ENCODE peak calls at places on chromosomes 4 and X, in nine cellular contexts. O, Q, F, B, N, J, L, W and P are unnamed samples.

GRCh38 chrX:67614414-67614813 is 70.6 kb downstream of the AR start:
- DNase-seq in O (no peak), Q (no peak), F (no peak), B (no peak), N (no peak), J (no peak), L (no peak), W (no peak), P (no peak)

GRCh38 chr4:107734120-107734519 is 14.1 kb upstream of the PAPSS1 start:
- DNase-seq in O (no peak), Q (no peak), F (no peak), B (no peak), N (no peak), J (no peak), L (no peak), W (peak), P (no peak)

GRCh38 chr4:110865611-110866254 is 242.9 kb upstream of the PITX2 start:
- DNase-seq in O (no peak), Q (no peak), F (no peak), B (no peak), N (no peak), J (no peak), L (no peak), W (no peak), P (no peak)

GRCh38 chr4:66855956-66856355 is 689.3 kb downstream of the CENPC start:
- DNase-seq in O (no peak), Q (no peak), F (no peak), B (no peak), N (no peak), J (no peak), L (no peak), W (no peak), P (no peak)

GRCh38 chr4:107818301-107818910 is 6.3 kb upstream of the SGMS2 start:
- DNase-seq in O (no peak), Q (no peak), F (no peak), B (no peak), N (no peak), J (no peak), L (no peak), W (no peak), P (no peak)

GRCh38 chr4:79823148-79823763 is 249.8 kb downstream of the ANTXR2 start:
- DNase-seq in O (no peak), Q (no peak), F (no peak), B (no peak), N (no peak), J (no peak), L (peak), W (no peak), P (no peak)

GRCh38 chrX:135435139-135435922 is 13.6 kb downstream of the SMIM10L2A start:
- DNase-seq in O (no peak), Q (no peak), F (peak), B (no peak), N (no peak), J (no peak), L (no peak), W (no peak), P (no peak)

GRCh38 chrX:130125090-130125489 is 14.8 kb upstream of the ELF4 start:
- DNase-seq in O (no peak), Q (no peak), F (no peak), B (peak), N (no peak), J (no peak), L (no peak), W (no peak), P (no peak)

GRCh38 chr4:88963817-88964216 is 93.2 kb downstream of the FAM13A start:
- DNase-seq in O (no peak), Q (no peak), F (no peak), B (no peak), N (no peak), J (peak), L (no peak), W (no peak), P (no peak)

GRCh38 chr4:137545461-137545861 is 13.2 kb upstream of the PCDH18 start:
- DNase-seq in O (no peak), Q (no peak), F (no peak), B (no peak), N (no peak), J (no peak), L (no peak), W (no peak), P (no peak)

GRCh38 chr4:73103799-73104503 is 34.4 kb upstream of the COX18 start:
- DNase-seq in O (no peak), Q (no peak), F (no peak), B (no peak), N (no peak), J (no peak), L (no peak), W (peak), P (no peak)

GRCh38 chr4:8314691-8315255 is 45.2 kb downstream of the HTRA3 start:
- DNase-seq in O (no peak), Q (no peak), F (no peak), B (peak), N (no peak), J (no peak), L (peak), W (no peak), P (peak)

GRCh38 chr4:130359537-130359936 is 1263.6 kb downstream of the C4orf33 start:
- DNase-seq in O (no peak), Q (no peak), F (no peak), B (no peak), N (peak), J (no peak), L (no peak), W (no peak), P (no peak)

GRCh38 chrX:133265331-133265730 is 47.2 kb upstream of the TFDP3 start:
- DNase-seq in O (no peak), Q (no peak), F (peak), B (no peak), N (no peak), J (no peak), L (no peak), W (no peak), P (no peak)

GRCh38 chr4:79588679-79589078 is 180.7 kb upstream of the GK2 start:
- DNase-seq in O (no peak), Q (no peak), F (no peak), B (no peak), N (no peak), J (no peak), L (no peak), W (no peak), P (no peak)

GRCh38 chr4:165088366-165088765 is 24.3 kb downstream of the TMEM192 start:
- DNase-seq in O (no peak), Q (no peak), F (no peak), B (no peak), N (no peak), J (no peak), L (no peak), W (no peak), P (no peak)

GRCh38 chr4:98557497-98557896 is 100.9 kb downstream of the TSPAN5 start:
- DNase-seq in O (no peak), Q (peak), F (no peak), B (no peak), N (peak), J (no peak), L (no peak), W (no peak), P (no peak)

GRCh38 chr4:61180405-61180804 is 19.7 kb upstream of the ADGRL3 start:
- DNase-seq in O (no peak), Q (no peak), F (no peak), B (no peak), N (no peak), J (no peak), L (no peak), W (no peak), P (no peak)

GRCh38 chrX:40106677-40107290 is 9.0 kb upstream of the BCOR start:
- DNase-seq in O (no peak), Q (no peak), F (no peak), B (no peak), N (no peak), J (no peak), L (no peak), W (no peak), P (no peak)

GRCh38 chr4:182144621-182145359 is 98.4 kb upstream of the TENM3 start:
- DNase-seq in O (no peak), Q (no peak), F (peak), B (no peak), N (no peak), J (no peak), L (peak), W (no peak), P (no peak)

GRCh38 chrX:133650262-133650661 is 235.0 kb upstream of the GPC4 start:
- DNase-seq in O (no peak), Q (no peak), F (no peak), B (no peak), N (no peak), J (no peak), L (no peak), W (no peak), P (no peak)

GRCh38 chrX:76228499-76228898 is 55.6 kb downstream of the PBDC1 start:
- DNase-seq in O (no peak), Q (no peak), F (no peak), B (no peak), N (no peak), J (no peak), L (no peak), W (no peak), P (no peak)

GRCh38 chr4:78585633-78586032 is 34.1 kb downstream of the ANXA3 start:
- DNase-seq in O (no peak), Q (no peak), F (no peak), B (no peak), N (no peak), J (no peak), L (no peak), W (no peak), P (no peak)

GRCh38 chr4:20839957-20840356 is 139.7 kb downstream of the PACRGL start:
- DNase-seq in O (no peak), Q (no peak), F (no peak), B (no peak), N (no peak), J (no peak), L (no peak), W (no peak), P (no peak)

GRCh38 chr4:60039908-60040307 is 1160.2 kb upstream of the ADGRL3 start:
- DNase-seq in O (no peak), Q (no peak), F (no peak), B (no peak), N (no peak), J (no peak), L (no peak), W (no peak), P (no peak)

GRCh38 chrX:40261955-40262596 is 164.3 kb upstream of the BCOR start:
- DNase-seq in O (no peak), Q (peak), F (no peak), B (no peak), N (no peak), J (no peak), L (peak), W (peak), P (no peak)

GRCh38 chrX:130645955-130646583 is 244.3 kb downstream of the RBMX2 start:
- DNase-seq in O (no peak), Q (peak), F (no peak), B (no peak), N (no peak), J (no peak), L (no peak), W (no peak), P (no peak)

GRCh38 chrX:41559662-41560061 is 112.5 kb downstream of the NYX start:
- DNase-seq in O (no peak), Q (no peak), F (no peak), B (no peak), N (no peak), J (no peak), L (no peak), W (peak), P (no peak)

GRCh38 chr4:22695011-22695410 is 2.3 kb downstream of the GBA3 start:
- DNase-seq in O (no peak), Q (no peak), F (no peak), B (no peak), N (no peak), J (no peak), L (no peak), W (no peak), P (no peak)

DNA sequence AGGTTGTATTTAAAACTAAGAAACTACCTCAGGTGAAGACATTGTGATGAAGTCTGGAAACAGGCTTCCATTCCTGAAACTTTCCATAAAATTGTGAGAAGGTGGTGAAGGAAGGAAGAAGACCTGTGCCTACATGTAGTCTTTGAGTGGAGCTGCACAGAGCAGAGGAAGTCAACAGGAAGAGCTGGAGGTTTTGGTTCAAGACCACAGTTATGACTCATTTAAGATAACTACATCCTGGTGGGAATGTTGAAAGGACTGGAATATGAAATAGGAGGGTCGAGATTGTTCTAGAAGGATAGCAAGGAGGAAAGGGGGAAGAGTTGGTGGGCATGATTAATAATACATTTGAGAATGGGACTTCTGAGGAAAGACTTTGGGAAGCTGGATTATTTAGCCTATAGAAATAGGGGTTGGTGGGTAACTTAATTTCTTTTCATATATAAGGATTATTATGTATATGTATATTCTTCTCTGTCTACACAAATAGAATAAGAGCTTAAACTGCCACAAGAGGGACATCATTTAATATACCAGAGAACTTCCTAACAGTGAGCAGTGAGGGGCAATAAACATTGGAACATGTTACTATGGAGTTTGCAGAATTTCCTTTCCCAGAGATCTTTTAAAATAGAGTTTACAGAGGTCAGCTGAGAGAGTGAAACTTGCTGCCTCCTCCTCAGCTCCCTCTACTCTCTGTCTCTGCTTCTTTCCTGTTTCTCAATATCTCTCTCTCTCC is 23.5 kb downstream of the AWAT2 start:
- DNase-seq in O (no peak), Q (no peak), F (no peak), B (no peak), N (no peak), J (no peak), L (no peak), W (no peak), P (no peak)
- TF ChIP-seq POLR2A in O (no peak), Q (no peak), F (no peak), B (no peak), N (no peak), J (no peak), L (no peak), W (no peak), P (no peak)

GRCh38 chr4:87524456-87524855 is 4.7 kb downstream of the SPARCL1 start:
- DNase-seq in O (no peak), Q (no peak), F (no peak), B (no peak), N (no peak), J (no peak), L (no peak), W (no peak), P (no peak)

GRCh38 chr4:87527446-87528240 is 1.5 kb downstream of the SPARCL1 start:
- DNase-seq in O (no peak), Q (no peak), F (no peak), B (no peak), N (no peak), J (no peak), L (no peak), W (no peak), P (no peak)

GRCh38 chr4:87529187-87529586 is at the start of gene SPARCL1:
- DNase-seq in O (no peak), Q (no peak), F (no peak), B (no peak), N (no peak), J (no peak), L (no peak), W (no peak), P (no peak)

GRCh38 chr4:87523307-87523706 is 5.9 kb downstream of the SPARCL1 start:
- DNase-seq in O (no peak), Q (no peak), F (no peak), B (no peak), N (no peak), J (no peak), L (no peak), W (no peak), P (no peak)

GRCh38 chr4:87525636-87526035 is 3.5 kb downstream of the SPARCL1 start:
- DNase-seq in O (no peak), Q (no peak), F (no peak), B (no peak), N (no peak), J (no peak), L (no peak), W (no peak), P (no peak)
- TF ChIP-seq POLR2A in O (no peak), Q (no peak), F (no peak), B (no peak), N (no peak), J (no peak), L (no peak), W (no peak), P (no peak)

DNA sequence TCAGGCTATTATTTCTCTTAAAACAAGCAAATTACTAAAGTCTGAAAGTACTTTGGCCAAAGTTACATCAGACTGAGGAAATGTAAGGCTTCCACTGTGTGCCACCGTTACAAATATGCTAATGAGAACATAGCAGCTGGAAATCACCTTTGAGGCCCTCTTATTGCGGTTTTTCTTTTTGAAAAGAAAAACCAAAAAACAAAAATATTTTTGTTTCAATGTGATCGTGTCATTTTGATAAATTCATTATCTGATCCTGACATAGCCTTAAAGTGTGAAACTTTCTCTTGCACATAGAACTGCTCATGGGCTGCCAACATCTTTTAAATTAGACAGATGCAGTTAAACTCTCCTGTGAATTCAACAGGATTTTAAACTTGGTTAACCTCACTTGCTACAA is 2.8 kb upstream of the TIFA start:
- DNase-seq in O (no peak), Q (no peak), F (no peak), B (no peak), N (no peak), J (no peak), L (no peak), W (no peak), P (no peak)
- TF ChIP-seq POLR2A in O (no peak), Q (no peak), F (no peak), B (no peak), N (no peak), J (no peak), L (no peak), W (no peak), P (no peak)

DNA sequence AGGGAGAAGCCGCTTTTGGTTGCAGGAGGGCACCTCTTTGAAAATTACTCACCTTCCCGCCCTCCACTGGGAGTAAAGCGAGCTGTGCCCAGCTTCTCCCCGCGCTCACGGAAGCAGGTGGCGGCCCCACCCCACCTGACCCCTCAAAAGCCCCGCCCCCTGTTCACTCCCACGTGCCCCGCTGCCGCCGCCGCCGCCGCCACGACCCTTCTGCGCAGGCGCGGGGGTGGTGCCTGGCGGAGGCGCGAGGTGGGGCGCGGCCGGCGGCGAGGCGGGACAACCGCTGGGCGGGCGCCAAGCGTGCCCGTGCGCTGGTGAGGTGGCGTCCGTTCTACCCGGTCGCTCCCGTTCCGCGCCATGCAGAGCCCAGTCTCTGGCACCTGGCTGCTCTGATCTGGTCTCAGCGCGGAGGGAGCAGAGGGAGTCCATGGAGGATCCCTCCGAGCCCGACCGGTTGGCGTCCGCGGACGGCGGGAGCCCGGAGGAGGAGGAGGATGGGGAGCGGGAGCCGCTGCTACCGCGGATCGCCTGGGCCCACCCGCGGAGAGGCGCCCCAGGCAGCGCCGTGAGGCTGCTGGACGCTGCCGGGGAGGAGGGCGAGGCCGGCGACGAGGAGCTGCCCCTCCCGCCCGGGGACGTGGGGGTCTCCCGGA is at the start of gene PI4K2B:
- DNase-seq in O (peak), Q (peak), F (peak), B (peak), N (peak), J (peak), L (peak), W (peak), P (peak)
- TF ChIP-seq POLR2A in O (no peak), Q (peak), F (peak), B (peak), N (peak), J (peak), L (peak), W (peak), P (peak)